ENCODE peak calls at places on chromosomes 11 and 22, in seven cellular contexts. One of them, this sample, is unnamed.

GRCh38 chr11:726278-726915 is 20.4 kb downstream of the EPS8L2 start:
- DNase-seq in uterus: peak
- DNase-seq in GM12865: peak
- DNase-seq in hepatocyte: peak
- DNase-seq in body of pancreas: peak
- DNase-seq in iPS DF 6.9: no peak
- DNase-seq in mesendoderm: peak
- DNase-seq in this sample: no peak

GRCh38 chr11:70871881-70872280 is 380.5 kb downstream of the SHANK2 start:
- DNase-seq in uterus: no peak
- DNase-seq in GM12865: no peak
- DNase-seq in hepatocyte: no peak
- DNase-seq in body of pancreas: no peak
- DNase-seq in iPS DF 6.9: no peak
- DNase-seq in mesendoderm: no peak
- DNase-seq in this sample: no peak

GRCh38 chr11:16226245-16226644 is 130.1 kb downstream of the SOX6 start:
- DNase-seq in uterus: no peak
- DNase-seq in GM12865: peak
- DNase-seq in hepatocyte: peak
- DNase-seq in body of pancreas: peak
- DNase-seq in iPS DF 6.9: no peak
- DNase-seq in mesendoderm: no peak
- DNase-seq in this sample: no peak

GRCh38 chr22:40329021-40329456 is 17.3 kb upstream of the ADSL start:
- DNase-seq in uterus: no peak
- DNase-seq in GM12865: no peak
- DNase-seq in hepatocyte: no peak
- DNase-seq in body of pancreas: no peak
- DNase-seq in iPS DF 6.9: no peak
- DNase-seq in mesendoderm: no peak
- DNase-seq in this sample: peak

GRCh38 chr22:24471570-24471969 is 23.6 kb upstream of the UPB1 start:
- DNase-seq in uterus: peak
- DNase-seq in GM12865: no peak
- DNase-seq in hepatocyte: no peak
- DNase-seq in body of pancreas: peak
- DNase-seq in iPS DF 6.9: no peak
- DNase-seq in mesendoderm: no peak
- DNase-seq in this sample: no peak

GRCh38 chr11:94020777-94021615 is at the start of gene HEPHL1:
- DNase-seq in uterus: no peak
- DNase-seq in GM12865: no peak
- DNase-seq in hepatocyte: no peak
- DNase-seq in body of pancreas: no peak
- DNase-seq in iPS DF 6.9: peak
- DNase-seq in mesendoderm: peak
- DNase-seq in this sample: no peak

GRCh38 chr11:2929511-2929879 is 275 bp upstream of the PHLDA2 start:
- DNase-seq in uterus: no peak
- DNase-seq in GM12865: peak
- DNase-seq in hepatocyte: peak
- DNase-seq in body of pancreas: peak
- DNase-seq in iPS DF 6.9: no peak
- DNase-seq in mesendoderm: no peak
- DNase-seq in this sample: no peak

GRCh38 chr11:115674176-115674575 is 170.0 kb upstream of the CADM1 start:
- DNase-seq in uterus: no peak
- DNase-seq in GM12865: no peak
- DNase-seq in hepatocyte: no peak
- DNase-seq in body of pancreas: no peak
- DNase-seq in iPS DF 6.9: no peak
- DNase-seq in mesendoderm: peak
- DNase-seq in this sample: no peak

GRCh38 chr11:86802601-86803051 is 2.3 kb downstream of the PRSS23 start:
- DNase-seq in uterus: no peak
- DNase-seq in GM12865: peak
- DNase-seq in hepatocyte: peak
- DNase-seq in body of pancreas: peak
- DNase-seq in iPS DF 6.9: no peak
- DNase-seq in mesendoderm: peak
- DNase-seq in this sample: peak

GRCh38 chr11:3964056-3964455 is 108.6 kb downstream of the STIM1 start:
- DNase-seq in uterus: no peak
- DNase-seq in GM12865: no peak
- DNase-seq in hepatocyte: no peak
- DNase-seq in body of pancreas: no peak
- DNase-seq in iPS DF 6.9: no peak
- DNase-seq in mesendoderm: no peak
- DNase-seq in this sample: no peak

GRCh38 chr22:25110846-25111578 is 88.6 kb upstream of the CRYBB3 start:
- DNase-seq in uterus: peak
- DNase-seq in GM12865: peak
- DNase-seq in hepatocyte: peak
- DNase-seq in body of pancreas: peak
- DNase-seq in iPS DF 6.9: peak
- DNase-seq in mesendoderm: peak
- DNase-seq in this sample: peak

GRCh38 chr11:88886796-88887195 is 179.0 kb downstream of the GRM5 start:
- DNase-seq in uterus: no peak
- DNase-seq in GM12865: peak
- DNase-seq in hepatocyte: peak
- DNase-seq in body of pancreas: no peak
- DNase-seq in iPS DF 6.9: peak
- DNase-seq in mesendoderm: peak
- DNase-seq in this sample: peak

GRCh38 chr11:60750911-60751310 is 5.8 kb upstream of the MS4A15 start:
- DNase-seq in uterus: no peak
- DNase-seq in GM12865: no peak
- DNase-seq in hepatocyte: no peak
- DNase-seq in body of pancreas: no peak
- DNase-seq in iPS DF 6.9: no peak
- DNase-seq in mesendoderm: no peak
- DNase-seq in this sample: no peak

GRCh38 chr11:102426570-102426969 is 26.0 kb downstream of the TMEM123 start:
- DNase-seq in uterus: no peak
- DNase-seq in GM12865: no peak
- DNase-seq in hepatocyte: no peak
- DNase-seq in body of pancreas: no peak
- DNase-seq in iPS DF 6.9: no peak
- DNase-seq in mesendoderm: no peak
- DNase-seq in this sample: no peak

GRCh38 chr22:37148742-37149665 is 712 bp downstream of the IL2RB start:
- DNase-seq in uterus: no peak
- DNase-seq in GM12865: no peak
- DNase-seq in hepatocyte: no peak
- DNase-seq in body of pancreas: no peak
- DNase-seq in iPS DF 6.9: no peak
- DNase-seq in mesendoderm: no peak
- DNase-seq in this sample: no peak

GRCh38 chr11:102061276-102061675 is 14.0 kb downstream of the CFAP300 start:
- DNase-seq in uterus: no peak
- DNase-seq in GM12865: no peak
- DNase-seq in hepatocyte: peak
- DNase-seq in body of pancreas: no peak
- DNase-seq in iPS DF 6.9: no peak
- DNase-seq in mesendoderm: peak
- DNase-seq in this sample: no peak

GRCh38 chr22:19168088-19168890 is 10.2 kb downstream of the SLC25A1 start:
- DNase-seq in uterus: no peak
- DNase-seq in GM12865: no peak
- DNase-seq in hepatocyte: peak
- DNase-seq in body of pancreas: no peak
- DNase-seq in iPS DF 6.9: no peak
- DNase-seq in mesendoderm: no peak
- DNase-seq in this sample: no peak

GRCh38 chr22:19166421-19166820 is 12.1 kb downstream of the SLC25A1 start:
- DNase-seq in uterus: no peak
- DNase-seq in GM12865: no peak
- DNase-seq in hepatocyte: no peak
- DNase-seq in body of pancreas: no peak
- DNase-seq in iPS DF 6.9: no peak
- DNase-seq in mesendoderm: no peak
- DNase-seq in this sample: no peak

GRCh38 chr22:19167106-19167869 is 11.2 kb downstream of the SLC25A1 start:
- DNase-seq in uterus: no peak
- DNase-seq in GM12865: no peak
- DNase-seq in hepatocyte: no peak
- DNase-seq in body of pancreas: no peak
- DNase-seq in iPS DF 6.9: no peak
- DNase-seq in mesendoderm: no peak
- DNase-seq in this sample: no peak

GRCh38 chr22:19169947-19170318 is 8.6 kb downstream of the SLC25A1 start:
- DNase-seq in uterus: no peak
- DNase-seq in GM12865: no peak
- DNase-seq in hepatocyte: no peak
- DNase-seq in body of pancreas: no peak
- DNase-seq in iPS DF 6.9: no peak
- DNase-seq in mesendoderm: no peak
- DNase-seq in this sample: no peak

GRCh38 chr22:19169002-19169946 is 9.3 kb downstream of the SLC25A1 start:
- DNase-seq in uterus: no peak
- DNase-seq in GM12865: no peak
- DNase-seq in hepatocyte: peak
- DNase-seq in body of pancreas: no peak
- DNase-seq in iPS DF 6.9: no peak
- DNase-seq in mesendoderm: peak
- DNase-seq in this sample: no peak
- H3K4me3 ChIP-seq in uterus: peak
- H3K4me3 ChIP-seq in GM12865: no peak
- H3K4me3 ChIP-seq in hepatocyte: no peak
- H3K4me3 ChIP-seq in body of pancreas: no peak
- H3K4me3 ChIP-seq in iPS DF 6.9: no peak
- H3K4me3 ChIP-seq in mesendoderm: no peak
- H3K4me3 ChIP-seq in this sample: no peak

DNA sequence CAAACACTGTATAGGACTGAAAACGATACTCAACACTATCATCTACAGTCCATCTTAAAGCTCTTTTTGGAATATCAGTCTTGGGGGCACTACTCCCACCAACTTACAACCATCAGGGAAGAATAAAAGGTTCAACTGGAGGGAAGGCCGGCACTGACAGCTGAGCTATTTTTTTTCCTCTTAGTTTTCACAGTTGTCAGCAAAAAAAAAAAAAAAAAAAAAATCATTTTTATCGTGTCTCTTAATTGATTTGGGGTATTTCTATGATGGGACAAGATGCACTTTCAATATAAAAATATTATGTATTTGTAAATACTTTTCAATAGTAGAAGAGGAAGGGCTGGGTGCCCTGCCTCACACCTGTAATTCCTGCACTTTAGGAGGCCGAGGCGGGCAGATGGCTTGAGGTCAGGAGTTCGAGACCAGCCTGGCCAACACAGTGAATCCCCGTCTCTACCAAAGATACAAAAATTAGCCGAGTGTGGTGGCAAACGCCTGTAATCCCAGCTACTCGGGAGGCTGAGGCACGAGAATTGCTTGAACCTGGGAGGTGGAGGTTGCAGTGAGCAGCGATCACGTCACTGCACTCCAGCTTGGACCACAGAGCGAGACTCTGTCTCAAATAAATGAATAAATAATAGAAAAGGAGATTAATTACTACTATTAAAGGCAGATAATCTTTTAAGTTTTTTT is 1.5 kb downstream of the KIF18A start:
- DNase-seq in uterus: no peak
- DNase-seq in GM12865: no peak
- DNase-seq in hepatocyte: no peak
- DNase-seq in body of pancreas: no peak
- DNase-seq in iPS DF 6.9: no peak
- DNase-seq in mesendoderm: no peak
- DNase-seq in this sample: no peak
- H3K4me3 ChIP-seq in uterus: no peak
- H3K4me3 ChIP-seq in GM12865: peak
- H3K4me3 ChIP-seq in hepatocyte: no peak
- H3K4me3 ChIP-seq in body of pancreas: no peak
- H3K4me3 ChIP-seq in iPS DF 6.9: no peak
- H3K4me3 ChIP-seq in mesendoderm: no peak
- H3K4me3 ChIP-seq in this sample: peak

DNA sequence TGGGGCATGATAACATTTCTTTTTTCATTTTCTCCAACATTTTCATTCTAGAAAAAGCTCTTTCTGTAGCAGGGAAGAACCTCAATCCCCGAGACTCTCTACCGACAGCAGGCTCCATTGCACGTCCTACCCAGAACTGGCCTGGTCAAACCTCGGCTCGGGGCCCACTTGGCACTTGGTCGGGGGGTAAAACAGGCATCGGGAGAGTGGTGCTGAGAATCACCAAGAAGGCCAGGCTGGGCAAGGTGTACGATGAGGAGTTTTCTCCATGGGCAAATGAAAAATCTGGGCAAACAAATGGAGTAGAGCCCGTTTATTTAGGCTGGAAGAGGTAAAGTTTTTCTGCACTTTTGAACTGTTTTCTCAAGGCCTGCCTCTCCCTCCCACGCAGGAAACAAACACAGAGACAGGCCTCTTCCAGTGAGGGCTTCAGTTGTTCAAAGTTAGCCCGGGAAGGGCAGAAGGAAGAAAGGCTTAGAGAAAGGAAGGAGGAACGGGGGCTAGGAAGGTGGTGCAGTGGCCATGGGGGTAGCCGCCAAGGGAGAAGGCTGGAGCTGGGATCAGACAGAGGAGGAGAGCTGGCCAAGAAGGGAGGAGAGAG is 87.6 kb downstream of the ETS1 start:
- DNase-seq in uterus: no peak
- DNase-seq in GM12865: no peak
- DNase-seq in hepatocyte: no peak
- DNase-seq in body of pancreas: no peak
- DNase-seq in iPS DF 6.9: no peak
- DNase-seq in mesendoderm: no peak
- DNase-seq in this sample: no peak
- H3K4me3 ChIP-seq in uterus: no peak
- H3K4me3 ChIP-seq in GM12865: no peak
- H3K4me3 ChIP-seq in hepatocyte: no peak
- H3K4me3 ChIP-seq in body of pancreas: no peak
- H3K4me3 ChIP-seq in iPS DF 6.9: no peak
- H3K4me3 ChIP-seq in mesendoderm: no peak
- H3K4me3 ChIP-seq in this sample: no peak

GRCh38 chr11:65430406-65431217 is 8.0 kb downstream of the NEAT1 start:
- DNase-seq in uterus: peak
- DNase-seq in GM12865: peak
- DNase-seq in hepatocyte: peak
- DNase-seq in body of pancreas: no peak
- DNase-seq in iPS DF 6.9: no peak
- DNase-seq in mesendoderm: no peak
- DNase-seq in this sample: no peak
- H3K4me3 ChIP-seq in uterus: peak
- H3K4me3 ChIP-seq in GM12865: peak
- H3K4me3 ChIP-seq in hepatocyte: no peak
- H3K4me3 ChIP-seq in body of pancreas: no peak
- H3K4me3 ChIP-seq in iPS DF 6.9: no peak
- H3K4me3 ChIP-seq in mesendoderm: no peak
- H3K4me3 ChIP-seq in this sample: peak